ENCODE peak calls at places on chromosomes 2 and 18, in five cellular contexts. One of them, this sample, is unnamed.

GRCh38 chr2:222931659-222932058 is 70.8 kb downstream of the ACSL3 start:
- DNase-seq in effector memory CD4-positive, alpha-beta T cell: no peak
- DNase-seq in cardiac fibroblast: no peak
- DNase-seq in astrocyte of the spinal cord: no peak
- DNase-seq in thoracic aorta: no peak
- DNase-seq in this sample: no peak

GRCh38 chr2:233267516-233268245 is 16.2 kb downstream of the ATG16L1 start:
- DNase-seq in effector memory CD4-positive, alpha-beta T cell: peak
- DNase-seq in cardiac fibroblast: no peak
- DNase-seq in astrocyte of the spinal cord: no peak
- DNase-seq in thoracic aorta: no peak
- DNase-seq in this sample: peak

GRCh38 chr2:109370399-109370990 is 241.5 kb downstream of the SH3RF3 start:
- DNase-seq in effector memory CD4-positive, alpha-beta T cell: no peak
- DNase-seq in cardiac fibroblast: no peak
- DNase-seq in astrocyte of the spinal cord: no peak
- DNase-seq in thoracic aorta: no peak
- DNase-seq in this sample: no peak

GRCh38 chr18:47975701-47976100 is 45.2 kb upstream of the SMAD2 start:
- DNase-seq in effector memory CD4-positive, alpha-beta T cell: no peak
- DNase-seq in cardiac fibroblast: no peak
- DNase-seq in astrocyte of the spinal cord: no peak
- DNase-seq in thoracic aorta: no peak
- DNase-seq in this sample: no peak

GRCh38 chr2:9966491-9967022 is 15.1 kb downstream of the GRHL1 start:
- DNase-seq in effector memory CD4-positive, alpha-beta T cell: no peak
- DNase-seq in cardiac fibroblast: no peak
- DNase-seq in astrocyte of the spinal cord: no peak
- DNase-seq in thoracic aorta: no peak
- DNase-seq in this sample: no peak

GRCh38 chr2:238207006-238207405 is 3.5 kb upstream of the ILKAP start:
- DNase-seq in effector memory CD4-positive, alpha-beta T cell: no peak
- DNase-seq in cardiac fibroblast: no peak
- DNase-seq in astrocyte of the spinal cord: no peak
- DNase-seq in thoracic aorta: no peak
- DNase-seq in this sample: no peak

GRCh38 chr2:239938651-239939486 is 86.3 kb downstream of the NDUFA10 start:
- DNase-seq in effector memory CD4-positive, alpha-beta T cell: no peak
- DNase-seq in cardiac fibroblast: no peak
- DNase-seq in astrocyte of the spinal cord: no peak
- DNase-seq in thoracic aorta: no peak
- DNase-seq in this sample: peak

GRCh38 chr2:19949071-19949470 is 40.8 kb downstream of the WDR35 start:
- DNase-seq in effector memory CD4-positive, alpha-beta T cell: no peak
- DNase-seq in cardiac fibroblast: peak
- DNase-seq in astrocyte of the spinal cord: peak
- DNase-seq in thoracic aorta: no peak
- DNase-seq in this sample: no peak

GRCh38 chr2:240988571-240989271 is 9.7 kb upstream of the SNED1 start:
- DNase-seq in effector memory CD4-positive, alpha-beta T cell: no peak
- DNase-seq in cardiac fibroblast: no peak
- DNase-seq in astrocyte of the spinal cord: no peak
- DNase-seq in thoracic aorta: no peak
- DNase-seq in this sample: no peak

GRCh38 chr2:1538663-1539062 is 125.4 kb downstream of the TPO start:
- DNase-seq in effector memory CD4-positive, alpha-beta T cell: no peak
- DNase-seq in cardiac fibroblast: peak
- DNase-seq in astrocyte of the spinal cord: peak
- DNase-seq in thoracic aorta: no peak
- DNase-seq in this sample: no peak

GRCh38 chr2:132632000-132632649 is 37.9 kb downstream of the LYPD1 start:
- DNase-seq in effector memory CD4-positive, alpha-beta T cell: no peak
- DNase-seq in cardiac fibroblast: peak
- DNase-seq in astrocyte of the spinal cord: peak
- DNase-seq in thoracic aorta: no peak
- DNase-seq in this sample: no peak

GRCh38 chr2:240149943-240150784 is 9.7 kb upstream of the OTOS start:
- DNase-seq in effector memory CD4-positive, alpha-beta T cell: no peak
- DNase-seq in cardiac fibroblast: peak
- DNase-seq in astrocyte of the spinal cord: peak
- DNase-seq in thoracic aorta: no peak
- DNase-seq in this sample: peak

GRCh38 chr2:48940606-48941005 is 185.1 kb upstream of the LHCGR start:
- DNase-seq in effector memory CD4-positive, alpha-beta T cell: no peak
- DNase-seq in cardiac fibroblast: peak
- DNase-seq in astrocyte of the spinal cord: no peak
- DNase-seq in thoracic aorta: no peak
- DNase-seq in this sample: no peak

GRCh38 chr2:106192752-106193490 is 1.2 kb downstream of the UXS1 start:
- DNase-seq in effector memory CD4-positive, alpha-beta T cell: peak
- DNase-seq in cardiac fibroblast: peak
- DNase-seq in astrocyte of the spinal cord: peak
- DNase-seq in thoracic aorta: no peak
- DNase-seq in this sample: peak

GRCh38 chr2:11785611-11785940 is 39.1 kb downstream of the LPIN1 start:
- DNase-seq in effector memory CD4-positive, alpha-beta T cell: no peak
- DNase-seq in cardiac fibroblast: no peak
- DNase-seq in astrocyte of the spinal cord: no peak
- DNase-seq in thoracic aorta: no peak
- DNase-seq in this sample: no peak

GRCh38 chr2:216344958-216345315 is 27.3 kb downstream of the MARCHF4 start:
- DNase-seq in effector memory CD4-positive, alpha-beta T cell: no peak
- DNase-seq in cardiac fibroblast: no peak
- DNase-seq in astrocyte of the spinal cord: peak
- DNase-seq in thoracic aorta: no peak
- DNase-seq in this sample: no peak

GRCh38 chr2:112646791-112647720 is 1.3 kb downstream of the SLC20A1 start:
- DNase-seq in effector memory CD4-positive, alpha-beta T cell: no peak
- DNase-seq in cardiac fibroblast: no peak
- DNase-seq in astrocyte of the spinal cord: no peak
- DNase-seq in thoracic aorta: no peak
- DNase-seq in this sample: peak

GRCh38 chr2:85537600-85538506 is 1.1 kb upstream of the MAT2A start:
- DNase-seq in effector memory CD4-positive, alpha-beta T cell: peak
- DNase-seq in cardiac fibroblast: peak
- DNase-seq in astrocyte of the spinal cord: no peak
- DNase-seq in thoracic aorta: no peak
- DNase-seq in this sample: peak